ENCODE peak calls at places on chromosome 19, in four cellular contexts. Y is endothelial cell of umbilical vein, R is mesothelial cell of epicardium, S is GM04503. E is an unnamed sample.
A peak's percentile ranks its signal among the peaks of the same experiment; 100 is the strongest.

GRCh38 chr19:40588110-40588854 is 11.6 kb downstream of the SHKBP1 start:
- DNase-seq in Y (peak; percentile 42), R (no peak), S (no peak), E (no peak)

GRCh38 chr19:29547981-29548380 is 22.2 kb downstream of the VSTM2B start:
- DNase-seq in Y (no peak), R (no peak), S (no peak), E (no peak)

GRCh38 chr19:16801599-16801998 is 27.6 kb upstream of the SIN3B start:
- DNase-seq in Y (no peak), R (no peak), S (no peak), E (no peak)

GRCh38 chr19:30784850-30785459 is 412.8 kb downstream of the ZNF536 start:
- DNase-seq in Y (no peak), R (peak; percentile 60), S (no peak), E (no peak)

GRCh38 chr19:11382898-11383705 is 1.0 kb downstream of the EPOR start:
- DNase-seq in Y (peak; percentile 28), R (no peak), S (no peak), E (no peak)

GRCh38 chr19:22882797-22883196 is 50.7 kb downstream of the ZNF723 start:
- DNase-seq in Y (peak; percentile 3), R (no peak), S (peak; percentile 6), E (no peak)

GRCh38 chr19:42529248-42529764 is 1.0 kb upstream of the CEACAM1 start:
- DNase-seq in Y (peak; percentile 57), R (peak; percentile 69), S (no peak), E (peak; percentile 55)

GRCh38 chr19:41876847-41877489 is at the start of gene CD79A:
- DNase-seq in Y (no peak), R (no peak), S (no peak), E (no peak)

GRCh38 chr19:50796128-50796633 is 6.0 kb downstream of the ACP4 start:
- DNase-seq in Y (no peak), R (no peak), S (no peak), E (no peak)

GRCh38 chr19:34431681-34432402 is 3.7 kb downstream of the UBA2 start:
- DNase-seq in Y (peak; percentile 4), R (no peak), S (no peak), E (no peak)

GRCh38 chr19:2454962-2455409 is 1.8 kb downstream of the LMNB2 start:
- DNase-seq in Y (no peak), R (no peak), S (no peak), E (no peak)

GRCh38 chr19:1266818-1267440 is 2.2 kb upstream of the CIRBP start:
- DNase-seq in Y (peak; percentile 52), R (peak; percentile 92), S (no peak), E (peak; percentile 23)

GRCh38 chr19:46605356-46605821 is 4.3 kb downstream of the CALM3 start:
- DNase-seq in Y (no peak), R (peak; percentile 32), S (no peak), E (no peak)

GRCh38 chr19:31882709-31883108 is 462.7 kb upstream of the ZNF507 start:
- DNase-seq in Y (no peak), R (no peak), S (no peak), E (no peak)

GRCh38 chr19:35045667-35046300 is 4.3 kb downstream of the HPN start:
- DNase-seq in Y (peak; percentile 24), R (no peak), S (no peak), E (no peak)

GRCh38 chr19:10076535-10076934 is 9.6 kb upstream of the SHFL start:
- DNase-seq in Y (no peak), R (no peak), S (no peak), E (no peak)

GRCh38 chr19:18587561-18587960 is 1.0 kb upstream of the REX1BD start:
- DNase-seq in Y (no peak), R (no peak), S (no peak), E (no peak)